ENCODE peak calls at places on chromosomes 4 and X, in four cellular contexts. One of them, this sample, is unnamed.

GRCh38 chrX:155611302-155611701 is 1.4 kb downstream of the TMLHE start:
- DNase-seq in fibroblast of lung: no peak
- DNase-seq in kidney epithelial cell: no peak
- DNase-seq in WERI-Rb-1: no peak
- DNase-seq in this sample: no peak

GRCh38 chr4:15149842-15150592 is 147.7 kb downstream of the CPEB2 start:
- DNase-seq in kidney epithelial cell: no peak
- DNase-seq in WERI-Rb-1: peak
- DNase-seq in fibroblast of lung: peak
- DNase-seq in this sample: peak

GRCh38 chr4:3310301-3311094 is 17.7 kb downstream of the RGS12 start:
- DNase-seq in fibroblast of lung: no peak
- DNase-seq in kidney epithelial cell: no peak
- DNase-seq in WERI-Rb-1: no peak
- DNase-seq in this sample: no peak

GRCh38 chrX:11398785-11399184 is 105.6 kb downstream of the AMELX start:
- DNase-seq in kidney epithelial cell: no peak
- DNase-seq in WERI-Rb-1: no peak
- DNase-seq in fibroblast of lung: no peak
- DNase-seq in this sample: no peak

GRCh38 chrX:46381630-46382029 is 163.6 kb downstream of the ZNF674 start:
- DNase-seq in kidney epithelial cell: no peak
- DNase-seq in WERI-Rb-1: peak
- DNase-seq in fibroblast of lung: peak
- DNase-seq in this sample: no peak

GRCh38 chr4:4995103-4995761 is 24.0 kb downstream of the CYTL1 start:
- DNase-seq in kidney epithelial cell: no peak
- DNase-seq in fibroblast of lung: peak
- DNase-seq in WERI-Rb-1: peak
- DNase-seq in this sample: peak

GRCh38 chr4:140863187-140863586 is 107.0 kb upstream of the TBC1D9 start:
- DNase-seq in kidney epithelial cell: no peak
- DNase-seq in WERI-Rb-1: no peak
- DNase-seq in fibroblast of lung: no peak
- DNase-seq in this sample: no peak

GRCh38 chr4:123399638-123400358 is 3.2 kb downstream of the SPRY1 start:
- DNase-seq in fibroblast of lung: peak
- DNase-seq in kidney epithelial cell: no peak
- DNase-seq in WERI-Rb-1: no peak
- DNase-seq in this sample: no peak

GRCh38 chrX:46044486-46044885 is 500.7 kb downstream of the ZNF674 start:
- DNase-seq in WERI-Rb-1: no peak
- DNase-seq in fibroblast of lung: peak
- DNase-seq in kidney epithelial cell: no peak
- DNase-seq in this sample: no peak

GRCh38 chr4:19455850-19456602 is 795.7 kb upstream of the SLIT2 start:
- DNase-seq in fibroblast of lung: no peak
- DNase-seq in kidney epithelial cell: no peak
- DNase-seq in WERI-Rb-1: no peak
- DNase-seq in this sample: no peak

GRCh38 chrX:135923353-135923752 is 29.8 kb downstream of the SAGE1 start:
- DNase-seq in kidney epithelial cell: no peak
- DNase-seq in WERI-Rb-1: no peak
- DNase-seq in fibroblast of lung: no peak
- DNase-seq in this sample: no peak

GRCh38 chr4:100641326-100641725 is 123.5 kb upstream of the EMCN start:
- DNase-seq in WERI-Rb-1: no peak
- DNase-seq in fibroblast of lung: no peak
- DNase-seq in kidney epithelial cell: no peak
- DNase-seq in this sample: no peak

GRCh38 chrX:154719132-154719675 is 31.7 kb downstream of the GAB3 start:
- DNase-seq in WERI-Rb-1: no peak
- DNase-seq in kidney epithelial cell: no peak
- DNase-seq in fibroblast of lung: peak
- DNase-seq in this sample: no peak

GRCh38 chr4:11876104-11876503 is 447.4 kb upstream of the HS3ST1 start:
- DNase-seq in fibroblast of lung: no peak
- DNase-seq in WERI-Rb-1: no peak
- DNase-seq in kidney epithelial cell: no peak
- DNase-seq in this sample: no peak

GRCh38 chr4:23759066-23759465 is 130.8 kb downstream of the PPARGC1A start:
- DNase-seq in kidney epithelial cell: no peak
- DNase-seq in fibroblast of lung: no peak
- DNase-seq in WERI-Rb-1: no peak
- DNase-seq in this sample: no peak

GRCh38 chr4:38154681-38155588 is 194.7 kb downstream of the PTTG2 start:
- DNase-seq in fibroblast of lung: no peak
- DNase-seq in kidney epithelial cell: no peak
- DNase-seq in WERI-Rb-1: no peak
- DNase-seq in this sample: no peak

GRCh38 chr4:72302981-72303704 is 265.9 kb downstream of the ADAMTS3 start:
- DNase-seq in kidney epithelial cell: no peak
- DNase-seq in WERI-Rb-1: peak
- DNase-seq in fibroblast of lung: peak
- DNase-seq in this sample: no peak

GRCh38 chr4:144169211-144169610 is 28.7 kb upstream of the GYPA start:
- DNase-seq in fibroblast of lung: no peak
- DNase-seq in WERI-Rb-1: no peak
- DNase-seq in kidney epithelial cell: no peak
- DNase-seq in this sample: no peak

GRCh38 chr4:139619644-139620043 is 46.0 kb upstream of the MGST2 start:
- DNase-seq in WERI-Rb-1: peak
- DNase-seq in fibroblast of lung: peak
- DNase-seq in kidney epithelial cell: no peak
- DNase-seq in this sample: no peak

GRCh38 chr4:143713556-143714289 is 13.2 kb upstream of the FREM3 start:
- DNase-seq in kidney epithelial cell: no peak
- DNase-seq in WERI-Rb-1: no peak
- DNase-seq in fibroblast of lung: no peak
- DNase-seq in this sample: no peak

DNA sequence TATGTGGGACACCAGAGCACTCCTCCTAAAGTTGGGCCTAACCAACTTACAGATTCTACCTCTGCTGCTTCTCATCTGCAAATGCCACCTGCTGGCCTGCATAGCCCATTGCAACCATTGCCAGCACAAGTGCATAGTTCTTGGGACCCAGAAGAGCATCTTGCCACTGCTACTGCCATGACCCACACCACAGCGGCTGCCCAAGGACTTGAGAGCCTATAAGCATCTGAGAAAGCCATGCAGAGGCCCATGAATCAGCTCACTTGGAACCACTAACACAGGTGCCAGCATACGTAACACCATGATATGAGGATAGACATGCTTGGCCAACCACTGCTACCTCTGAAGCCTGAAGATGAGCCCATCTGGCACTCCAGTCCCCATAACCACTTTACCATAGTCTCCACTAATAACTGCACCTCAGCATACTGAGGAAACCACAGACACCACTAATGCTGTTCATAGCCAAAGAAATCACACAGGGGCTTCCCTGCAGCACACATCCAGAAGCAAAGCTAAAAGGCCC is 258.1 kb upstream of the AGTR2 start:
- DNase-seq in fibroblast of lung: no peak
- DNase-seq in kidney epithelial cell: no peak
- DNase-seq in WERI-Rb-1: peak
- DNase-seq in this sample: no peak
- TF ChIP-seq CTCF in fibroblast of lung: no peak
- TF ChIP-seq CTCF in kidney epithelial cell: no peak
- TF ChIP-seq CTCF in WERI-Rb-1: peak
- TF ChIP-seq CTCF in this sample: no peak

GRCh38 chrX:24025741-24026402 is 1.1 kb downstream of the KLHL15 start:
- DNase-seq in kidney epithelial cell: no peak
- DNase-seq in WERI-Rb-1: no peak
- DNase-seq in fibroblast of lung: peak
- DNase-seq in this sample: no peak

GRCh38 chrX:24023538-24023937 is 3.4 kb downstream of the KLHL15 start:
- DNase-seq in WERI-Rb-1: no peak
- DNase-seq in fibroblast of lung: no peak
- DNase-seq in kidney epithelial cell: no peak
- DNase-seq in this sample: no peak

GRCh38 chrX:24023972-24024664 is 2.9 kb downstream of the KLHL15 start:
- DNase-seq in WERI-Rb-1: no peak
- DNase-seq in kidney epithelial cell: no peak
- DNase-seq in fibroblast of lung: no peak
- DNase-seq in this sample: no peak

GRCh38 chrX:24026403-24026801 is 584 bp downstream of the KLHL15 start:
- DNase-seq in fibroblast of lung: no peak
- DNase-seq in kidney epithelial cell: no peak
- DNase-seq in WERI-Rb-1: no peak
- DNase-seq in this sample: no peak

DNA sequence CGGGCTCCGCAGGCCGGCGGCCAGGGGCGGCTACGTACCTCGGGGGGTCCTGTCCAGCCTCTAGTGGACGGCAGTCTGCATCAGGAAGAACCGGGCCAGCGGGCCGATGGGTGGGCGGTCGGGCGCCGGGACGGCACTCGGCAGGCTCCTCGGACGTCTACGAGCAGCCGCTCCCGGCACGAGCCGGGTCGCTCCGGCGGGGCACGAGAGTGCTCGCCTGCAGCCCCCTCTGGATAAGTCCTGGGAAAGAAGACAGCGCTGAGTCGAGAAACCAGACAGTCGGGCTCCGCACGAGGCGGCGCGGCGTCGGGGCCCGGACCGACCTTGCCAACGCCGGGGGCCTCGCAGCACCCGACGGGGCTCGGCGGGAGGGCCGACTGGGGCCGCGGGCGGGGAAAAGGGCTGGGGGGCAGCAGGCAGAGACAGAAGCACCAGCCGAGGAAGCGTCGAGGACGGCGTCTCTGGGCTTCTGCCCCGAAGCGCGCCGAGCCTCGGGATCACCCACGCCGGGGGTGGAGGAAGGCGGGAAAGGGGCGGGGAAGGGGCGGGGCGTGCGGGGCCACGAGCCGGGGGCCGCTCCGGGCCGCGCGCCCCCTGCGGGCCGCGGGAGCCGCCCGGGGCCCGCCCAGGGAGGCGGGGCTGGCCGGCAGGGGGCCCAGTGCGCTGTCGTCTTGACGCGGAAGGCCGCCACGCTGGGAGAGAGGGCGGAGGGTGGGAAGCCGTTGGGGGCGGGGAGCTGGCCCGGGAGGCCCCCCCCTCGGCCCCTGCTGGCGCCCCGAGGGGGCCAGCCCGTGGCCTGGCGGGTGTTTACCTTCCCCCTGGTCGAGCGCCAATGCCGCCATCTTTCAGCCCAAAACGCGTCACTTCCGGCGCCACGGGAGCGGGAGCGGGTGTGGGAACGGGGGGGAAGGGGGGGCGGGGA is 1.9 kb downstream of the KLHL15 start:
- DNase-seq in kidney epithelial cell: peak
- DNase-seq in fibroblast of lung: peak
- DNase-seq in WERI-Rb-1: peak
- DNase-seq in this sample: peak
- TF ChIP-seq CTCF in kidney epithelial cell: no peak
- TF ChIP-seq CTCF in fibroblast of lung: peak
- TF ChIP-seq CTCF in WERI-Rb-1: no peak
- TF ChIP-seq CTCF in this sample: no peak

DNA sequence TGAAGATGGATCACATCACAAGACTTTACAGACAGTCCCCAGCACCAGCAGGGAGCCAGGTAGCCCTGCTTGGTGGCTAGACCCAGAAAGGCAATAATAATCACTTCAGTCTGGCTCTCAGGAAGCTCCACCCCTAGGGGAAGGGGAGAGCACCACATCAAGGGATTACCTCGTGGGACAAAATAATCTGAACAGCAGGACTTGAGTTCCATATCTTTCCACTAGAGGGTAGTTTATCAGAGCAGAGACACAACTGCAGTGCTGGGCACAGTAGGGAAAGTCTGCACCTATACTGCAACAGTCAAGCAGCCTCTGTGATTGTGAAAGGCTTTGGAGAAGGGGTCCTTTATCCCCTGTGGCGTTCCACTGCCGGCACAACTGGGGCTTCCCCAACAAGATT is 547.0 kb upstream of the POU3F4 start:
- DNase-seq in fibroblast of lung: no peak
- DNase-seq in WERI-Rb-1: no peak
- DNase-seq in kidney epithelial cell: no peak
- DNase-seq in this sample: no peak
- TF ChIP-seq CTCF in fibroblast of lung: no peak
- TF ChIP-seq CTCF in WERI-Rb-1: peak
- TF ChIP-seq CTCF in kidney epithelial cell: no peak
- TF ChIP-seq CTCF in this sample: no peak

DNA sequence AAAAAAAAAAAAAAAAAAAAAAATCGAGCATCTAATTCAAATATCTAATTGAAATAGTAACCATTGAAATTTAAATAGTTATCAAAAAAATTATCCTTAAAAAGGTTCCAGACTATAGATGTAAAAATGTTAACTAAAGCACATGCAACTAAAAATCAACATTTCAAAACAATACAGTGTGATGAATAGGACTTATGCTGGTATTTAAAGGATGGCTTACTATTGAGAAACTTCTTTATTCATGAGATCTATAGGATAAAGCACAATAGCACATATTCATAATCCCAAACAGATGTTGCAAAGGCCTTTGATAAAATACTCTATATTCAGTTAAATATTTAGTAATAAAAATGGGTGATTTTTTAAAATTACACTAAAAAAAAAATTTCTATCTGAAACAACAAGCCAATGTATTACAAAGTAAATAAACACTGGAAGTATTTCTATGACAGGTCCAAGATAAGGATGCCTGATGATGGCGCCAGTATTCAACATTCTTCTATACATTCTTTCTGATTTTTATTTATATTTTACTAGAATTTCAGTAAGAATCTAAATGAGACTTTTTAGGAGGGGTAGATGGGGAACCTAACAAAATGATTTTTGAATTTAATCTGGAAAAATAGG is 26.3 kb downstream of the DCLK2 start:
- DNase-seq in kidney epithelial cell: no peak
- DNase-seq in fibroblast of lung: no peak
- DNase-seq in WERI-Rb-1: no peak
- DNase-seq in this sample: no peak
- TF ChIP-seq CTCF in kidney epithelial cell: no peak
- TF ChIP-seq CTCF in fibroblast of lung: no peak
- TF ChIP-seq CTCF in WERI-Rb-1: no peak
- TF ChIP-seq CTCF in this sample: no peak

GRCh38 chr4:109313168-109314133 is 11.0 kb upstream of the COL25A1 start:
- DNase-seq in kidney epithelial cell: no peak
- DNase-seq in WERI-Rb-1: no peak
- DNase-seq in fibroblast of lung: no peak
- DNase-seq in this sample: no peak
- TF ChIP-seq CTCF in kidney epithelial cell: no peak
- TF ChIP-seq CTCF in WERI-Rb-1: no peak
- TF ChIP-seq CTCF in fibroblast of lung: no peak
- TF ChIP-seq CTCF in this sample: no peak

DNA sequence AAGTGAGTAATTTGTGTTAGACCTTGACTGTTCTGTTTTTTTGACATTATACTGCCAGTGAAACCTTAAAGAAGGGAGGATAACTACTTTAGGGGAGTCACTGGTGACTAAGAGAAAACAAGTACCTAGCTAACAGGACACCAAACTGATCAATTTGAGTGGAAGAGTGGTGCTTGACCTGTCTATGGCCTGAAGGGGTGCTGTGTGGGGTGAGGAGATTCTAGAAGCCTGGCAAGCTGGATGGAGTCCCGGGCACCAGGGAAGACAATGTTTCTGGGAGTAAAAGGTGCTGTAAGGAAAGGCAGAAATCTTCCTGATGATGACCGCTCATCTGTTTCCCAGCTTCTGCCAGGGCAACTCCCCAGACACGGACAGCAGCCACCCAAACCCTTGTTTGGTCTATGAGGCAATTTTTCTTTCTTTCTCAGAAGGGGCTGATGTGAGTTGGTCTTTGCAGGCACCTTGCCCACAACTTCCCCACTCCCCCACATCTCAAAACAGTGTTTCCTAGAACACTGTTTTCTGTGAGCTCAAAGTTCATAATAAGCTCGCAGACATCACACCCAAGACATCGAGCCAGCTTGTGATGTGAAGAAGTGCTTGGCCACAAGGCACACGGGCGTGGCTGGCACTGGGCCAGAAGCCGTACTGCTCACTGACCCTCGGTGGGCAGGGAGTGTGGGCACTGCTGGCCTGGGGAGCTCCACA is 4.6 kb downstream of the TXK start:
- DNase-seq in WERI-Rb-1: no peak
- DNase-seq in kidney epithelial cell: no peak
- DNase-seq in fibroblast of lung: no peak
- DNase-seq in this sample: no peak
- TF ChIP-seq CTCF in WERI-Rb-1: peak
- TF ChIP-seq CTCF in kidney epithelial cell: no peak
- TF ChIP-seq CTCF in fibroblast of lung: no peak
- TF ChIP-seq CTCF in this sample: no peak